ENCODE peak calls at places on chromosomes 3 and 15, in nine cellular contexts. One of them, this sample, is unnamed.

GRCh38 chr15:74613089-74613952 is 2.3 kb upstream of the CLK3 start:
- DNase-seq in IMR-90: no peak
- DNase-seq in esophagus squamous epithelium: no peak
- DNase-seq in adrenal gland: no peak
- DNase-seq in transverse colon: no peak
- DNase-seq in sigmoid colon: no peak
- DNase-seq in body of pancreas: no peak
- DNase-seq in A549: no peak
- DNase-seq in HepG2: no peak
- DNase-seq in this sample: no peak

GRCh38 chr3:38354588-38355344 is 8.2 kb downstream of the XYLB start:
- DNase-seq in IMR-90: peak; percentile 68
- DNase-seq in esophagus squamous epithelium: no peak
- DNase-seq in adrenal gland: no peak
- DNase-seq in transverse colon: peak; percentile 53
- DNase-seq in sigmoid colon: no peak
- DNase-seq in body of pancreas: peak; percentile 39
- DNase-seq in A549: no peak
- DNase-seq in HepG2: no peak
- DNase-seq in this sample: peak; percentile 9

GRCh38 chr3:66398228-66399025 is 102.4 kb downstream of the LRIG1 start:
- DNase-seq in IMR-90: peak; percentile 56
- DNase-seq in esophagus squamous epithelium: no peak
- DNase-seq in adrenal gland: no peak
- DNase-seq in transverse colon: no peak
- DNase-seq in sigmoid colon: peak; percentile 58
- DNase-seq in body of pancreas: peak; percentile 70
- DNase-seq in A549: no peak
- DNase-seq in HepG2: no peak
- DNase-seq in this sample: no peak

GRCh38 chr15:70264014-70264492 is 166.3 kb upstream of the TLE3 start:
- DNase-seq in IMR-90: no peak
- DNase-seq in esophagus squamous epithelium: no peak
- DNase-seq in adrenal gland: no peak
- DNase-seq in transverse colon: no peak
- DNase-seq in sigmoid colon: peak; percentile 84
- DNase-seq in body of pancreas: peak; percentile 38
- DNase-seq in A549: no peak
- DNase-seq in HepG2: no peak
- DNase-seq in this sample: no peak

GRCh38 chr15:67839358-67839928 is 402 bp downstream of the RNU6-1 start:
- DNase-seq in IMR-90: peak; percentile 27
- DNase-seq in esophagus squamous epithelium: no peak
- DNase-seq in adrenal gland: peak; percentile 46
- DNase-seq in transverse colon: no peak
- DNase-seq in sigmoid colon: peak; percentile 60
- DNase-seq in body of pancreas: no peak
- DNase-seq in A549: peak; percentile 76
- DNase-seq in HepG2: peak; percentile 40
- DNase-seq in this sample: peak; percentile 26

GRCh38 chr3:193868590-193868989 is 267.4 kb upstream of the HES1 start:
- DNase-seq in IMR-90: no peak
- DNase-seq in esophagus squamous epithelium: no peak
- DNase-seq in adrenal gland: no peak
- DNase-seq in transverse colon: no peak
- DNase-seq in sigmoid colon: no peak
- DNase-seq in body of pancreas: no peak
- DNase-seq in A549: no peak
- DNase-seq in HepG2: no peak
- DNase-seq in this sample: peak; percentile 44

GRCh38 chr15:68177747-68178146 is 27.4 kb downstream of the CALML4 start:
- DNase-seq in IMR-90: peak; percentile 61
- DNase-seq in esophagus squamous epithelium: no peak
- DNase-seq in adrenal gland: no peak
- DNase-seq in transverse colon: no peak
- DNase-seq in sigmoid colon: no peak
- DNase-seq in body of pancreas: no peak
- DNase-seq in A549: no peak
- DNase-seq in HepG2: no peak
- DNase-seq in this sample: no peak

GRCh38 chr3:87488725-87489124 is 212.3 kb upstream of the POU1F1 start:
- DNase-seq in IMR-90: no peak
- DNase-seq in esophagus squamous epithelium: no peak
- DNase-seq in adrenal gland: no peak
- DNase-seq in transverse colon: no peak
- DNase-seq in sigmoid colon: no peak
- DNase-seq in body of pancreas: no peak
- DNase-seq in A549: no peak
- DNase-seq in HepG2: no peak
- DNase-seq in this sample: no peak

GRCh38 chr3:152269423-152270144 is 855 bp downstream of the MBNL1 start:
- DNase-seq in IMR-90: peak; percentile 94
- DNase-seq in esophagus squamous epithelium: no peak
- DNase-seq in adrenal gland: peak; percentile 68
- DNase-seq in transverse colon: peak; percentile 73
- DNase-seq in sigmoid colon: peak; percentile 91
- DNase-seq in body of pancreas: peak; percentile 83
- DNase-seq in A549: peak; percentile 54
- DNase-seq in HepG2: peak; percentile 46
- DNase-seq in this sample: peak; percentile 45

GRCh38 chr3:85394424-85394823 is 435.6 kb downstream of the CADM2 start:
- DNase-seq in IMR-90: no peak
- DNase-seq in esophagus squamous epithelium: no peak
- DNase-seq in adrenal gland: no peak
- DNase-seq in transverse colon: no peak
- DNase-seq in sigmoid colon: no peak
- DNase-seq in body of pancreas: no peak
- DNase-seq in A549: no peak
- DNase-seq in HepG2: no peak
- DNase-seq in this sample: no peak

GRCh38 chr3:10551821-10552630 is 46.6 kb upstream of the ATP2B2 start:
- DNase-seq in IMR-90: peak; percentile 19
- DNase-seq in esophagus squamous epithelium: no peak
- DNase-seq in adrenal gland: peak; percentile 22
- DNase-seq in transverse colon: peak; percentile 12
- DNase-seq in sigmoid colon: peak; percentile 63
- DNase-seq in body of pancreas: peak; percentile 39
- DNase-seq in A549: no peak
- DNase-seq in HepG2: no peak
- DNase-seq in this sample: no peak

GRCh38 chr15:70770863-70771262 is 7.5 kb upstream of the UACA start:
- DNase-seq in IMR-90: no peak
- DNase-seq in esophagus squamous epithelium: no peak
- DNase-seq in adrenal gland: no peak
- DNase-seq in transverse colon: no peak
- DNase-seq in sigmoid colon: no peak
- DNase-seq in body of pancreas: no peak
- DNase-seq in A549: no peak
- DNase-seq in HepG2: no peak
- DNase-seq in this sample: no peak

GRCh38 chr15:65414841-65415621 is 7.7 kb downstream of the IGDCC4 start:
- DNase-seq in IMR-90: peak; percentile 76
- DNase-seq in esophagus squamous epithelium: no peak
- DNase-seq in adrenal gland: no peak
- DNase-seq in transverse colon: no peak
- DNase-seq in sigmoid colon: no peak
- DNase-seq in body of pancreas: peak; percentile 66
- DNase-seq in A549: peak; percentile 68
- DNase-seq in HepG2: peak; percentile 59
- DNase-seq in this sample: peak; percentile 44

GRCh38 chr3:107644631-107645030 is 121.9 kb downstream of the BBX start:
- DNase-seq in IMR-90: peak; percentile 31
- DNase-seq in esophagus squamous epithelium: no peak
- DNase-seq in adrenal gland: no peak
- DNase-seq in transverse colon: no peak
- DNase-seq in sigmoid colon: no peak
- DNase-seq in body of pancreas: no peak
- DNase-seq in A549: no peak
- DNase-seq in HepG2: no peak
- DNase-seq in this sample: no peak

GRCh38 chr3:197035577-197035976 is 6.0 kb upstream of the MELTF start:
- DNase-seq in IMR-90: no peak
- DNase-seq in esophagus squamous epithelium: no peak
- DNase-seq in adrenal gland: no peak
- DNase-seq in transverse colon: no peak
- DNase-seq in sigmoid colon: no peak
- DNase-seq in body of pancreas: no peak
- DNase-seq in A549: no peak
- DNase-seq in HepG2: no peak
- DNase-seq in this sample: no peak

GRCh38 chr3:242986-243706 is 46.6 kb downstream of the CHL1 start:
- DNase-seq in IMR-90: peak; percentile 92
- DNase-seq in esophagus squamous epithelium: no peak
- DNase-seq in adrenal gland: no peak
- DNase-seq in transverse colon: no peak
- DNase-seq in sigmoid colon: no peak
- DNase-seq in body of pancreas: no peak
- DNase-seq in A549: no peak
- DNase-seq in HepG2: no peak
- DNase-seq in this sample: no peak

GRCh38 chr3:50238549-50239026 is 2.6 kb downstream of the GNAI2 start:
- DNase-seq in IMR-90: no peak
- DNase-seq in esophagus squamous epithelium: no peak
- DNase-seq in adrenal gland: peak; percentile 93
- DNase-seq in transverse colon: peak; percentile 93
- DNase-seq in sigmoid colon: peak; percentile 96
- DNase-seq in body of pancreas: peak; percentile 96
- DNase-seq in A549: peak; percentile 41
- DNase-seq in HepG2: peak; percentile 45
- DNase-seq in this sample: peak; percentile 83
- TF ChIP-seq POLR2A in IMR-90: no peak
- TF ChIP-seq POLR2A in esophagus squamous epithelium: peak; percentile 14
- TF ChIP-seq POLR2A in adrenal gland: no peak
- TF ChIP-seq POLR2A in transverse colon: no peak
- TF ChIP-seq POLR2A in sigmoid colon: no peak
- TF ChIP-seq POLR2A in body of pancreas: no peak
- TF ChIP-seq POLR2A in A549: no peak
- TF ChIP-seq POLR2A in HepG2: no peak
- TF ChIP-seq POLR2A in this sample: no peak

DNA sequence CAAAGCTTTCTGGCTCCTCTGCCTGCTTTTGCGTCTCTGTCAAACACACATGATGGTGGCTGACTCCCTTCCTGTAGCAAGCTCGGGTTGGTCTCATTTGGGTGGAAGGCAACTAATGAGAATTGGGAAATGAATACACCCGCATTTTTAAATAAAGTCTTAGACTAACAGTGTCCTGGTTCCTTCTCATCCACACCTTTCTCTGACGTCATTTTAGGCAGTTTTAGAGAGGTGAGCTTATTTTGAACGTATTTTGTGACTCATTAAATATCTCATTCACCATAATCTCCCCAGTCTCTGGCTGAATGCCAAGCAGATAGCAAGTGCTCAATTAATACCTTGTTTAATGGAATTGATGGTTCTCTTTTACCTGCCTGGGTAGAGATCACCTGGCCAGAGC is 149.6 kb upstream of the PROK2 start:
- DNase-seq in IMR-90: no peak
- DNase-seq in esophagus squamous epithelium: no peak
- DNase-seq in adrenal gland: no peak
- DNase-seq in transverse colon: no peak
- DNase-seq in sigmoid colon: no peak
- DNase-seq in body of pancreas: no peak
- DNase-seq in A549: no peak
- DNase-seq in HepG2: no peak
- DNase-seq in this sample: no peak
- H3K4me1 ChIP-seq in IMR-90: no peaks in the 10 kb centered on the region
- H3K4me1 ChIP-seq in esophagus squamous epithelium: no peaks in the 10 kb centered on the region
- H3K4me1 ChIP-seq in adrenal gland: no peaks in the 10 kb centered on the region
- H3K4me1 ChIP-seq in transverse colon: no peaks in the 10 kb centered on the region
- H3K4me1 ChIP-seq in sigmoid colon: no peaks in the 10 kb centered on the region
- H3K4me1 ChIP-seq in body of pancreas: no peaks in the 10 kb centered on the region
- H3K4me1 ChIP-seq in A549: no peaks in the 10 kb centered on the region
- H3K4me1 ChIP-seq in HepG2: no peaks in the 10 kb centered on the region
- H3K4me1 ChIP-seq in this sample: no peaks in the 10 kb centered on the region

GRCh38 chr3:150222646-150223045 is 185.5 kb upstream of the TSC22D2 start:
- DNase-seq in IMR-90: no peak
- DNase-seq in esophagus squamous epithelium: no peak
- DNase-seq in adrenal gland: no peak
- DNase-seq in transverse colon: no peak
- DNase-seq in sigmoid colon: no peak
- DNase-seq in body of pancreas: no peak
- DNase-seq in A549: no peak
- DNase-seq in HepG2: no peak
- DNase-seq in this sample: no peak

GRCh38 chr3:150227839-150228238 is 180.3 kb upstream of the TSC22D2 start:
- DNase-seq in IMR-90: peak; percentile 69
- DNase-seq in esophagus squamous epithelium: no peak
- DNase-seq in adrenal gland: peak; percentile 66
- DNase-seq in transverse colon: peak; percentile 64
- DNase-seq in sigmoid colon: no peak
- DNase-seq in body of pancreas: peak; percentile 35
- DNase-seq in A549: peak; percentile 47
- DNase-seq in HepG2: peak; percentile 62
- DNase-seq in this sample: peak; percentile 68

GRCh38 chr3:150223090-150223489 is 185.0 kb upstream of the TSC22D2 start:
- DNase-seq in IMR-90: no peak
- DNase-seq in esophagus squamous epithelium: no peak
- DNase-seq in adrenal gland: no peak
- DNase-seq in transverse colon: no peak
- DNase-seq in sigmoid colon: no peak
- DNase-seq in body of pancreas: no peak
- DNase-seq in A549: no peak
- DNase-seq in HepG2: no peak
- DNase-seq in this sample: no peak

GRCh38 chr3:150223568-150223967 is 184.5 kb upstream of the TSC22D2 start:
- DNase-seq in IMR-90: no peak
- DNase-seq in esophagus squamous epithelium: no peak
- DNase-seq in adrenal gland: no peak
- DNase-seq in transverse colon: no peak
- DNase-seq in sigmoid colon: no peak
- DNase-seq in body of pancreas: no peak
- DNase-seq in A549: no peak
- DNase-seq in HepG2: no peak
- DNase-seq in this sample: no peak

DNA sequence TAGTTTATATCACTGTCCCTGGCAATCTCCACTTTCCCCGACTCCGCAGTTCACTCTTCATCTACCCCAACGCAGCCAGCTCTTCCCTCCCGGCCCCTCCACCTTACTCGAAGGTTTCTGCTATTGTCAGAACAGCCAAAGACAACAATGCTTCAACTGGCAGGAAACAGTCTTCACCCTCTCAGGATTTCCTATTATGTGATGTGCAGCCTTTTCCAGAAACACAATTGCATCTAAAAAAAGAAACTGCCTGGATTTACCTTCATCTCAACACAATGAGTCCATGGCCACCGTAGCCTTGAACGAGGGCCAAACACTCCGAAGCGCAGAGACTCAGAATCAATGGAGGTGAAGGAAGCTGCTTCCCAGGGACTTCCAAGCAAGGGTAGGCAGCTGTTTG is 182.1 kb upstream of the TSC22D2 start:
- DNase-seq in IMR-90: no peak
- DNase-seq in esophagus squamous epithelium: no peak
- DNase-seq in adrenal gland: peak; percentile 41
- DNase-seq in transverse colon: no peak
- DNase-seq in sigmoid colon: no peak
- DNase-seq in body of pancreas: no peak
- DNase-seq in A549: no peak
- DNase-seq in HepG2: no peak
- DNase-seq in this sample: no peak
- TF ChIP-seq POLR2A in IMR-90: no peak
- TF ChIP-seq POLR2A in esophagus squamous epithelium: no peak
- TF ChIP-seq POLR2A in adrenal gland: no peak
- TF ChIP-seq POLR2A in transverse colon: no peak
- TF ChIP-seq POLR2A in sigmoid colon: no peak
- TF ChIP-seq POLR2A in body of pancreas: no peak
- TF ChIP-seq POLR2A in A549: no peak
- TF ChIP-seq POLR2A in HepG2: no peak
- TF ChIP-seq POLR2A in this sample: no peak

GRCh38 chr3:171802601-171802956 is 7.7 kb downstream of the PLD1 start:
- DNase-seq in IMR-90: no peak
- DNase-seq in esophagus squamous epithelium: no peak
- DNase-seq in adrenal gland: no peak
- DNase-seq in transverse colon: no peak
- DNase-seq in sigmoid colon: no peak
- DNase-seq in body of pancreas: no peak
- DNase-seq in A549: no peak
- DNase-seq in HepG2: no peak
- DNase-seq in this sample: no peak
- H3K4me1 ChIP-seq in IMR-90: peaks cover 26% of the 10 kb centered on the region
- H3K4me1 ChIP-seq in esophagus squamous epithelium: peaks cover 14% of the 10 kb centered on the region
- H3K4me1 ChIP-seq in adrenal gland: no peaks in the 10 kb centered on the region
- H3K4me1 ChIP-seq in transverse colon: peaks cover 66% of the 10 kb centered on the region
- H3K4me1 ChIP-seq in sigmoid colon: peaks cover 28% of the 10 kb centered on the region
- H3K4me1 ChIP-seq in body of pancreas: peaks cover 25% of the 10 kb centered on the region
- H3K4me1 ChIP-seq in A549: peaks cover 66% of the 10 kb centered on the region
- H3K4me1 ChIP-seq in HepG2: peaks cover 93% of the 10 kb centered on the region
- H3K4me1 ChIP-seq in this sample: peaks cover 49% of the 10 kb centered on the region